ENCODE peak calls at places on chromosomes 6 and 20, in nine cellular contexts. K is prostate gland, V is stomach, Q is transverse colon, O is K562, Y is breast epithelium, D is HCT116, T is HepG2, P is endothelial cell of umbilical vein. M is an unnamed sample.
A peak's percentile ranks its signal among the peaks of the same experiment; 100 is the strongest.

GRCh38 chr6:163113358-163113962 is 301.1 kb upstream of the QKI start:
- DNase-seq in K (no peak), V (no peak), Q (no peak), O (no peak), Y (no peak), D (no peak), T (no peak), P (no peak), M (no peak)

GRCh38 chr20:15642099-15642498 is 931.1 kb downstream of the KIF16B start:
- DNase-seq in K (no peak), V (no peak), Q (no peak), O (no peak), Y (no peak), D (no peak), T (no peak), P (peak; percentile 65), M (no peak)

GRCh38 chr6:4973972-4974885 is 29.6 kb downstream of the RPP40 start:
- DNase-seq in K (no peak), V (no peak), Q (no peak), O (no peak), Y (no peak), D (no peak), T (no peak), P (no peak), M (no peak)

GRCh38 chr6:17278289-17279061 is 2.7 kb upstream of the RBM24 start:
- DNase-seq in K (no peak), V (no peak), Q (no peak), O (no peak), Y (no peak), D (no peak), T (peak; percentile 24), P (peak; percentile 12), M (no peak)

GRCh38 chr6:118660218-118660569 is 8.8 kb upstream of the CEP85L start:
- DNase-seq in K (peak; percentile 7), V (no peak), Q (no peak), O (peak; percentile 80), Y (no peak), D (no peak), T (no peak), P (peak; percentile 48), M (no peak)

GRCh38 chr6:40315055-40315454 is 272.1 kb downstream of the LRFN2 start:
- DNase-seq in K (no peak), V (no peak), Q (no peak), O (no peak), Y (no peak), D (no peak), T (no peak), P (no peak), M (no peak)

GRCh38 chr6:106525111-106525884 is 104.0 kb downstream of the RTN4IP1 start:
- DNase-seq in K (no peak), V (no peak), Q (no peak), O (no peak), Y (no peak), D (no peak), T (no peak), P (peak; percentile 70), M (no peak)

GRCh38 chr20:63957690-63958441 is 1.6 kb upstream of the UCKL1 start:
- DNase-seq in K (no peak), V (peak; percentile 71), Q (peak; percentile 89), O (peak; percentile 76), Y (no peak), D (peak; percentile 67), T (peak; percentile 59), P (no peak), M (peak; percentile 77)

GRCh38 chr6:39733704-39734103 is 8.5 kb upstream of the KIF6 start:
- DNase-seq in K (no peak), V (no peak), Q (no peak), O (no peak), Y (no peak), D (no peak), T (no peak), P (no peak), M (no peak)

GRCh38 chr6:169592558-169592957 is 109.3 kb downstream of the WDR27 start:
- DNase-seq in K (no peak), V (no peak), Q (no peak), O (no peak), Y (no peak), D (no peak), T (no peak), P (no peak), M (no peak)

GRCh38 chr6:105781248-105781647 is 304.9 kb upstream of the PRDM1 start:
- DNase-seq in K (no peak), V (no peak), Q (no peak), O (peak; percentile 21), Y (no peak), D (peak; percentile 47), T (no peak), P (no peak), M (no peak)

GRCh38 chr20:36445847-36446246 is 95.5 kb upstream of the MYL9 start:
- DNase-seq in K (no peak), V (no peak), Q (no peak), O (no peak), Y (no peak), D (no peak), T (no peak), P (no peak), M (no peak)

GRCh38 chr6:45388328-45388727 is 10.6 kb upstream of the SUPT3H start:
- DNase-seq in K (no peak), V (no peak), Q (no peak), O (no peak), Y (no peak), D (no peak), T (no peak), P (no peak), M (no peak)

GRCh38 chr6:95693108-95693507 is 115.8 kb downstream of the MANEA start:
- DNase-seq in K (no peak), V (no peak), Q (no peak), O (no peak), Y (no peak), D (no peak), T (peak; percentile 10), P (no peak), M (no peak)

GRCh38 chr20:56422131-56422823 is 10.2 kb downstream of the CASS4 start:
- DNase-seq in K (no peak), V (no peak), Q (no peak), O (no peak), Y (no peak), D (peak; percentile 38), T (peak; percentile 81), P (peak; percentile 93), M (no peak)

GRCh38 chr6:158031191-158031444 is 49.5 kb downstream of the SYNJ2 start:
- DNase-seq in K (no peak), V (no peak), Q (no peak), O (no peak), Y (no peak), D (no peak), T (no peak), P (no peak), M (no peak)

GRCh38 chr6:2959909-2960719 is 11.3 kb downstream of the SERPINB6 start:
- DNase-seq in K (peak; percentile 30), V (no peak), Q (no peak), O (no peak), Y (no peak), D (no peak), T (no peak), P (peak; percentile 76), M (no peak)

GRCh38 chr6:164151161-164151728 is 736.7 kb downstream of the QKI start:
- DNase-seq in K (peak; percentile 85), V (no peak), Q (no peak), O (no peak), Y (no peak), D (no peak), T (no peak), P (no peak), M (no peak)

GRCh38 chr6:169868458-169868857 is 117.0 kb downstream of the ERMARD start:
- DNase-seq in K (no peak), V (peak; percentile 57), Q (peak; percentile 68), O (no peak), Y (no peak), D (no peak), T (no peak), P (no peak), M (no peak)

GRCh38 chr6:129852257-129852858 is 8.8 kb downstream of the TMEM244 start:
- DNase-seq in K (no peak), V (no peak), Q (no peak), O (peak; percentile 76), Y (no peak), D (peak; percentile 34), T (peak; percentile 16), P (peak; percentile 90), M (no peak)

GRCh38 chr6:31158863-31159855 is 770 bp downstream of the TCF19 start:
- DNase-seq in K (no peak), V (no peak), Q (no peak), O (peak; percentile 72), Y (no peak), D (no peak), T (peak; percentile 31), P (no peak), M (no peak)
- TF ChIP-seq POLR2A in K (no peak), V (no peak), Q (no peak), O (no peak), Y (no peak), D (no peak), T (no peak), P (no peak), M (no peak)

DNA sequence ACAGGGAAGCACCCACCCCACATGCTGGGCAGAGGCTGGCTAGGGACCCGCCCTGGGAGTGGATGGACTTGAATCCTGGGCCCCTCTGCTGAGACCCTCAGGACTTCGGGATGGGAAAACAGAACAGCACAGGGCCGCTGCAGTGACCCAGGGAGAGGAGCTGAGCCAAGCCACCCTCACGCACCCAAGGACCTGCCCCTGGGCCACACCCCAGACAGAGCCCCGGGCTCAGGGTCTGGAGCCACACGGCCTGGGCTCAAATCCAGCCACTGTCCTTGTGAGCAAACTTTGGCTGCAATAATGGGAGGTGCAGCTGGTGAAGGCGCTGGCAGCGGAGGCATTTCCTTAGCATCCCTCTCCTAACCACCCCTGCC is 207.7 kb downstream of the PREX1 start:
- DNase-seq in K (no peak), V (no peak), Q (no peak), O (no peak), Y (no peak), D (no peak), T (no peak), P (no peak), M (no peak)
- TF ChIP-seq POLR2AphosphoS5 in K (no peak), V (no peak), Q (no peak), O (no peak), Y (no peak), D (no peak), T (no peak), P (no peak), M (no peak)

DNA sequence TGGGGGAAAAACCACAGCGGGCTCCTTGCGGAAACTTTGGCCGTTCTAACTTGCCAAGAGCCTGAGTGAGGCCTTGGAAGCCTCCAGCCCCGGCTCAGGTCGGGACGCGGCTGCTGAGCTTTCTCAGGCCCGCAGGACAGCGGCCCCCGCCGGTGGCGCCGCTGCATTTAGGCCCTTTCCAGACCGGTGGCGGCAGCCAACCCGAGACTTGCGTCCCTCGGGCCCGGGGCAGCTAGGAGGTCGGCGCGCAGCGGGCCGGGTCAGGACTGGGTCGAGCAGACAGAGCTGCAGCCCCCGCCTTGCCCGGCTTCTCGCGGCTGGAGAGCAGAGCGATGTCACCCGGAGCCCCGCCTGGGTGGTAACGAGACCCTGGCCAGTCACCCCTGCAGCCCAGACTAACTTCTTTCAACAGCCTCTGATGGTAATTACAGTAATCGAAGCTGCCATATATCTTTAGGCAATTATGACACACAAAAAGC is 2.7 kb downstream of the NR2E1 start:
- DNase-seq in K (no peak), V (peak; percentile 42), Q (peak; percentile 29), O (no peak), Y (no peak), D (no peak), T (peak; percentile 12), P (no peak), M (no peak)
- TF ChIP-seq CTCF in K (no peak), V (no peak), Q (peak; percentile 28), O (no peak), Y (no peak), D (no peak), T (peak; percentile 69), P (peak; percentile 8), M (no peak)

GRCh38 chr6:12012566-12013367 is 655 bp downstream of the HIVEP1 start:
- DNase-seq in K (peak; percentile 77), V (peak; percentile 64), Q (peak; percentile 70), O (peak; percentile 51), Y (peak; percentile 69), D (no peak), T (peak; percentile 49), P (peak; percentile 94), M (peak; percentile 88)
- TF ChIP-seq POLR2A in K (peak; percentile 63), V (no peak), Q (peak; percentile 75), O (peak; percentile 32), Y (peak; percentile 11), D (no peak), T (no peak), P (peak; percentile 67), M (peak; percentile 18)

M was measured in suprapubic skin.